ENCODE peak calls at places on chromosomes 16 and 17, in five cellular contexts. H is neural progenitor cell, D is stomach, C is A673, O is tibial artery. L is an unnamed sample. For H3K36me3 and H3K27me3, the result is how much of the 10 kb centered on the place peaks cover.

GRCh38 chr16:66309-67182 is 5.9 kb downstream of the RHBDF1 start:
- DNase-seq in H (no peak), D (no peak), C (no peak), O (no peak), L (no peak)

GRCh38 chr17:73072254-73072962 is 20.1 kb downstream of the SLC39A11 start:
- DNase-seq in H (no peak), D (no peak), O (no peak), C (no peak), L (no peak)

GRCh38 chr17:2692781-2693135 is 18.8 kb downstream of the CLUH start:
- DNase-seq in O (no peak), H (no peak), D (peak), C (no peak), L (no peak)

GRCh38 chr16:76459111-76459510 is 181.9 kb downstream of the CNTNAP4 start:
- DNase-seq in D (no peak), H (no peak), C (no peak), O (no peak), L (no peak)

GRCh38 chr17:74059471-74059870 is 144.0 kb upstream of the RPL38 start:
- DNase-seq in O (no peak), D (peak), H (no peak), C (no peak), L (peak)

GRCh38 chr16:84450176-84450865 is 54.1 kb downstream of the MEAK7 start:
- DNase-seq in C (no peak), H (no peak), O (peak), D (peak), L (no peak)

GRCh38 chr16:70795513-70795912 is 5.4 kb downstream of the VAC14 start:
- DNase-seq in H (no peak), C (no peak), O (no peak), D (no peak), L (no peak)

GRCh38 chr17:31508310-31509094 is 117.0 kb downstream of the RAB11FIP4 start:
- DNase-seq in C (no peak), D (peak), O (no peak), H (peak), L (peak)

GRCh38 chr17:50099003-50099402 is 3.9 kb downstream of the PDK2 start:
- DNase-seq in O (no peak), H (no peak), C (no peak), D (no peak), L (no peak)

GRCh38 chr17:57963149-57963511 is 7.9 kb upstream of the CUEDC1 start:
- DNase-seq in C (no peak), H (no peak), O (no peak), D (no peak), L (no peak)

GRCh38 chr16:88642881-88643545 is 4.6 kb downstream of the IL17C start:
- DNase-seq in C (no peak), D (no peak), O (no peak), H (no peak), L (no peak)

GRCh38 chr16:22141746-22142145 is 20.6 kb upstream of the SDR42E2 start:
- DNase-seq in O (no peak), C (peak), D (no peak), H (peak), L (peak)

GRCh38 chr17:69404398-69404797 is 10.1 kb upstream of the MAP2K6 start:
- DNase-seq in C (no peak), O (no peak), H (no peak), D (no peak), L (no peak)

GRCh38 chr16:79848739-79849518 is 248.4 kb upstream of the MAF start:
- DNase-seq in H (no peak), D (no peak), O (no peak), C (no peak), L (no peak)

GRCh38 chr17:31811021-31811565 is 48.0 kb downstream of the COPRS start:
- DNase-seq in H (no peak), C (no peak), O (no peak), D (no peak), L (no peak)

GRCh38 chr17:49777577-49777976 is 10.9 kb upstream of the KAT7 start:
- DNase-seq in C (no peak), O (no peak), D (no peak), H (peak), L (no peak)

GRCh38 chr16:59993101-59993500 is 1259.0 kb upstream of the GOT2 start:
- DNase-seq in D (peak), O (peak), H (no peak), C (no peak), L (peak)

GRCh38 chr16:86044241-86044671 is 145.3 kb downstream of the IRF8 start:
- DNase-seq in H (peak), D (peak), O (no peak), C (peak), L (peak)

GRCh38 chr17:75832652-75833400 is 11.4 kb downstream of the UNC13D start:
- DNase-seq in C (no peak), H (no peak), O (no peak), D (no peak), L (peak)

GRCh38 chr17:81464586-81464985 is 48.0 kb downstream of the ACTG1 start:
- DNase-seq in D (no peak), H (no peak), O (no peak), C (no peak), L (no peak)

GRCh38 chr16:67598527-67598926 is 36.2 kb downstream of the CTCF start:
- DNase-seq in O (no peak), C (no peak), H (no peak), D (no peak), L (no peak)

GRCh38 chr17:49841548-49841947 is 6.3 kb downstream of the TAC4 start:
- DNase-seq in C (no peak), O (peak), D (no peak), H (no peak), L (no peak)

GRCh38 chr17:15262291-15263205 is 2.6 kb downstream of the PMP22 start:
- DNase-seq in H (peak), D (peak), C (no peak), O (peak), L (peak)

GRCh38 chr17:66717680-66718079 is 117.2 kb upstream of the CACNG5 start:
- DNase-seq in C (no peak), D (no peak), H (no peak), O (no peak), L (peak)

GRCh38 chr17:62705781-62706597 is 78.5 kb downstream of the MRC2 start:
- DNase-seq in D (no peak), C (no peak), H (peak), O (peak), L (no peak)

GRCh38 chr17:18217412-18218015 is 7.9 kb upstream of the LLGL1 start:
- DNase-seq in C (peak), O (peak), D (peak), H (peak), L (peak)

GRCh38 chr16:28204622-28205021 is 7.1 kb downstream of the XPO6 start:
- DNase-seq in C (no peak), H (no peak), O (no peak), D (no peak), L (no peak)
- H3K36me3 ChIP-seq in C (half or more), H (under half), O (under half), D (half or more), L (half or more)

GRCh38 chr17:7576432-7576937 is 3.0 kb upstream of the CD68 start:
- DNase-seq in O (no peak), C (no peak), H (no peak), D (no peak), L (no peak)
- H3K4me3 ChIP-seq in O (no peak), C (no peak), H (no peak), D (peak), L (no peak)

GRCh38 chr17:45663772-45664171 is 120.3 kb upstream of the CRHR1 start:
- DNase-seq in D (no peak), H (no peak), C (no peak), O (peak), L (no peak)

GRCh38 chr17:45666046-45666600 is 118.0 kb upstream of the CRHR1 start:
- DNase-seq in C (no peak), D (no peak), O (peak), H (peak), L (peak)

GRCh38 chr17:45660474-45660873 is 123.6 kb upstream of the CRHR1 start:
- DNase-seq in O (peak), C (no peak), H (peak), D (no peak), L (no peak)

GRCh38 chr17:45666641-45667040 is 117.5 kb upstream of the CRHR1 start:
- DNase-seq in O (peak), C (no peak), H (no peak), D (no peak), L (no peak)

DNA sequence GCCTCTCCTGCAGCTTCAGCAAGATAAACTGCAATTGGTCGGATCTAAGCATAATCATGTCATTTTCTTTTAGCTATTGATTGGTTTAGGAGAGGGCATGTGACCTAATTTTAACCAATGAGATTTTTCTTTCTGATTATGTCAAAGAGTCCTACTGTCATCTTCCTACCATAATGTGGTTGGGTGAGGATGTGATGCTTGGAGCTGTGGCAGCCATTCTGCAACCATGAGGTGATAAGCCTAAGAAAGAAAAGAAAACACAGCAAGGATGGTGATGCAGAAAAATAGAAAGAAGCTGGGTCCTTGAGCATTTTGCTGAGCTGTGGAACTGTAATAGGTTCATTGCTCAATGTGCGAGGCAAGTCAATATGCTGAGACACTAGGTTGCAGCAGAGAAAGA is 121.7 kb upstream of the CRHR1 start:
- DNase-seq in D (no peak), C (no peak), O (no peak), H (no peak), L (no peak)
- H3K27me3 ChIP-seq in D (under half), C (under half), O (half or more), H (under half), L (under half)

GRCh38 chr17:7855643-7856080 is 796 bp downstream of the TMEM88 start:
- DNase-seq in C (no peak), H (no peak), O (peak), D (no peak), L (no peak)
- H3K36me3 ChIP-seq in C (under half), H (under half), O (under half), D (under half), L (under half)

DNA sequence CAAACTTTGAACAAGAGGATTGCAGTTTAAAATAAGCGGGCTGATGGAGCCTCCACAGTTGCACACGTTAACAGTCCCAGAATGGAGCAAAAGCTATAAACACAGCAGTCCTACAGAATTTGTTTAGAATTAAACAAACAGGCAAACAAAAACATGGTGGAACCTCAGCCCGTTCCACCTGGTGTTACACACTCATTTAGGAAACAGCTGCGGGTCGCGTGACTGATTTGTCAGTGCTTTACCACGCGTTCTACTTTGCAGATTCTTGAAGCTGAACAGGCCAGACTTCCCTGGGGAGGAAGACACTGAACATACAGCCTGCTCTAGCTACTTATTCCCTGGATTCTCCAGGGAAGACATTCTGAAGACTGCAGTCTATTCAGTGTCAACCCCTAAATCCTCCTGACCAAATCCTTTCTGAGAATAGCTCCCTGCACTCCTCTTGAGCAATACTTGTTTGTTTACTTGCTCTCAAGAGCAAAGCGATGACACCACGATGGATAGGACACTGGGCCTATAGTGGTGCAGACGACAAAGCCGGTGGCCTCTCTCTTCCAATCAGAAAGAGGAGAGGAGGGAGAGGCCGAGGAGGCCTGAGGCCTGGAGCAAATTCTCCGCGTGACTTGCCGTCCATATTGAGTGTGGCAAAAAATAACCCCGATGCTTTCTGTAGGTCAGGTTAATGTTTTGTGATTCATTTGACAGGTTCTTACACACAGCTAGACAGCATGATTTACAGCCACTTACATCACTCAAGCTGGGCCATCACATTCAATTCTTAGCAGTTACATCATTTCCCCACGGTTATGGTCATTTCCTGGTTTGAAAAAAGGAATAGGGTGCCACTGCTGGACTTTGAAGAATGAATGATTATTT is 4.0 kb upstream of the MAP1LC3B start:
- DNase-seq in C (peak), O (peak), D (peak), H (peak), L (peak)
- H3K4me3 ChIP-seq in C (peak), O (peak), D (peak), H (peak), L (peak)

GRCh38 chr17:42067371-42068180 is 17.2 kb upstream of the C17orf113 start:
- DNase-seq in O (peak), C (peak), H (peak), D (peak), L (peak)
- H3K27me3 ChIP-seq in O (half or more), C (under half), H (under half), D (under half), L (under half)